ENCODE peak calls at places on chromosomes 16 and 17, in six cellular contexts. P is GM20000; W is non-pigmented ciliary epithelial cell; O is stimulated activated naive CD8-positive, alpha-beta T cell treated with anti-CD3 and anti-CD28 coated beads, Interleukin-15, Interleukin-2, amounts not matched to agents 100 U/mL and 50 U/mL, for 24 hours; K is naive thymus-derived CD4-positive, alpha-beta T cell; U is amniotic stem cell. V is an unnamed sample.

GRCh38 chr16:1311738-1312458 is 2.5 kb downstream of the UBE2I start:
- DNase-seq in P (no peak), O (no peak), W (no peak), K (no peak), U (no peak), V (no peak)

GRCh38 chr17:68197091-68197996 is 50.5 kb upstream of the AMZ2 start:
- DNase-seq in K (peak; percentile 22), P (peak; percentile 69), W (no peak), U (no peak), O (peak; percentile 52), V (peak; percentile 70)

GRCh38 chr17:9677411-9677810 is 32.1 kb downstream of the USP43 start:
- DNase-seq in K (no peak), W (no peak), U (no peak), P (no peak), O (no peak), V (no peak)

GRCh38 chr17:41486809-41487530 is 2.7 kb downstream of the KRT36 start:
- DNase-seq in U (no peak), P (peak; percentile 38), W (no peak), O (peak; percentile 67), K (no peak), V (no peak)

GRCh38 chr17:56815711-56816110 is 18.0 kb downstream of the C17orf67 start:
- DNase-seq in K (no peak), W (peak; percentile 38), O (no peak), P (no peak), U (peak; percentile 64), V (no peak)

GRCh38 chr17:8710766-8711165 is 33.9 kb downstream of the CCDC42 start:
- DNase-seq in K (no peak), U (no peak), O (no peak), W (no peak), P (no peak), V (no peak)

GRCh38 chr16:88638323-88639230 is at the start of gene IL17C:
- DNase-seq in K (no peak), W (no peak), P (no peak), U (no peak), O (no peak), V (no peak)

GRCh38 chr16:84931107-84931494 is 80.2 kb downstream of the ZDHHC7 start:
- DNase-seq in W (no peak), O (no peak), K (no peak), U (no peak), P (no peak), V (no peak)

GRCh38 chr17:8292639-8293395 is 2.4 kb downstream of the SLC25A35 start:
- DNase-seq in O (no peak), P (no peak), U (no peak), W (no peak), K (no peak), V (no peak)